ENCODE peak calls at places on chromosomes 1 and 21, in four cellular contexts. One of them, this sample, is unnamed.

GRCh38 chr1:161473363-161473762 is 31.9 kb upstream of the FCGR2A start:
- DNase-seq in GOT3: no peak
- DNase-seq in nephron progenitor cell: peak; percentile 39
- DNase-seq in skeletal muscle cell: no peak
- DNase-seq in this sample: peak; percentile 44

GRCh38 chr1:39590546-39590945 is 14.0 kb upstream of the PABPC4 start:
- DNase-seq in nephron progenitor cell: no peak
- DNase-seq in skeletal muscle cell: no peak
- DNase-seq in GOT3: no peak
- DNase-seq in this sample: no peak

GRCh38 chr1:204991342-204991844 is 51.6 kb upstream of the CNTN2 start:
- DNase-seq in skeletal muscle cell: no peak
- DNase-seq in nephron progenitor cell: no peak
- DNase-seq in GOT3: no peak
- DNase-seq in this sample: peak; percentile 36

GRCh38 chr1:154975409-154976205 is 1.1 kb downstream of the CKS1B start:
- DNase-seq in skeletal muscle cell: no peak
- DNase-seq in GOT3: no peak
- DNase-seq in nephron progenitor cell: peak; percentile 66
- DNase-seq in this sample: no peak

GRCh38 chr1:117967472-117967871 is 37.9 kb downstream of the WDR3 start:
- DNase-seq in GOT3: no peak
- DNase-seq in nephron progenitor cell: no peak
- DNase-seq in skeletal muscle cell: peak; percentile 55
- DNase-seq in this sample: no peak

GRCh38 chr21:31335957-31336738 is 7.9 kb downstream of the TIAM1 start:
- DNase-seq in nephron progenitor cell: no peak
- DNase-seq in skeletal muscle cell: peak; percentile 86
- DNase-seq in GOT3: peak; percentile 12
- DNase-seq in this sample: no peak

GRCh38 chr1:116433283-116434257 is 60.5 kb downstream of the ATP1A1 start:
- DNase-seq in nephron progenitor cell: no peak
- DNase-seq in skeletal muscle cell: peak; percentile 67
- DNase-seq in GOT3: no peak
- DNase-seq in this sample: no peak

GRCh38 chr1:150621497-150622113 is 7.8 kb downstream of the ENSA start:
- DNase-seq in nephron progenitor cell: peak; percentile 28
- DNase-seq in GOT3: no peak
- DNase-seq in skeletal muscle cell: peak; percentile 31
- DNase-seq in this sample: no peak

GRCh38 chr1:180462099-180462498 is 40.3 kb downstream of the ACBD6 start:
- DNase-seq in skeletal muscle cell: no peak
- DNase-seq in GOT3: no peak
- DNase-seq in nephron progenitor cell: no peak
- DNase-seq in this sample: no peak

GRCh38 chr1:57848406-57848805 is 424.5 kb upstream of the DAB1 start:
- DNase-seq in GOT3: no peak
- DNase-seq in skeletal muscle cell: no peak
- DNase-seq in nephron progenitor cell: no peak
- DNase-seq in this sample: no peak

GRCh38 chr1:180805316-180805715 is 107.4 kb upstream of the KIAA1614 start:
- DNase-seq in GOT3: no peak
- DNase-seq in nephron progenitor cell: no peak
- DNase-seq in skeletal muscle cell: no peak
- DNase-seq in this sample: no peak

GRCh38 chr1:197302775-197303174 is 34.7 kb downstream of the CRB1 start:
- DNase-seq in GOT3: no peak
- DNase-seq in nephron progenitor cell: no peak
- DNase-seq in skeletal muscle cell: peak; percentile 42
- DNase-seq in this sample: no peak

GRCh38 chr1:46223472-46223943 is 20.4 kb downstream of the LURAP1 start:
- DNase-seq in GOT3: no peak
- DNase-seq in nephron progenitor cell: peak; percentile 62
- DNase-seq in skeletal muscle cell: peak; percentile 68
- DNase-seq in this sample: peak; percentile 71

GRCh38 chr1:68221971-68222355 is 10.4 kb downstream of the WLS start:
- DNase-seq in GOT3: no peak
- DNase-seq in skeletal muscle cell: no peak
- DNase-seq in nephron progenitor cell: no peak
- DNase-seq in this sample: no peak

GRCh38 chr1:168360151-168360550 is 79.5 kb downstream of the TBX19 start:
- DNase-seq in GOT3: no peak
- DNase-seq in skeletal muscle cell: peak; percentile 14
- DNase-seq in nephron progenitor cell: no peak
- DNase-seq in this sample: no peak

This sample was measured in HL-60.